ENCODE peak calls at places on chromosomes 5 and 9, in seven cellular contexts. Q is HT-29; C is SJSA1; Y is effector CD4-positive, alpha-beta T cell; A is tibial artery; I is astrocyte of the spinal cord; F is LoVo. L is an unnamed sample.
A peak's percentile ranks its signal among the peaks of the same experiment; 100 is the strongest.

GRCh38 chr9:1051286-1052118 is 1.3 kb downstream of the DMRT2 start:
- DNase-seq in F (peak; percentile 9), Q (no peak), C (no peak), I (no peak), Y (no peak), A (no peak), L (peak; percentile 76)

GRCh38 chr9:72948906-72949582 is 3.8 kb downstream of the ALDH1A1 start:
- DNase-seq in C (no peak), F (no peak), Q (peak; percentile 30), Y (no peak), I (no peak), A (no peak), L (no peak)

GRCh38 chr5:132498152-132498551 is 7.6 kb upstream of the IRF1 start:
- DNase-seq in F (peak; percentile 20), A (peak; percentile 91), C (no peak), I (no peak), Q (no peak), Y (no peak), L (no peak)

GRCh38 chr5:66142417-66142816 is 1.7 kb upstream of the SREK1 start:
- DNase-seq in Y (no peak), C (no peak), F (no peak), Q (no peak), I (no peak), A (no peak), L (no peak)

GRCh38 chr5:79552984-79553383 is 39.0 kb upstream of the HOMER1 start:
- DNase-seq in A (no peak), Y (no peak), C (no peak), I (peak; percentile 12), Q (no peak), F (no peak), L (no peak)

GRCh38 chr9:7983361-7983974 is 183.9 kb upstream of the DMAC1 start:
- DNase-seq in F (no peak), I (no peak), A (no peak), Q (no peak), C (no peak), Y (no peak), L (no peak)

GRCh38 chr9:127738666-127739065 is 3.6 kb upstream of the TOR2A start:
- DNase-seq in I (no peak), F (no peak), Y (no peak), C (no peak), A (no peak), Q (no peak), L (no peak)

GRCh38 chr5:132475531-132475930 is 15.0 kb downstream of the IRF1 start:
- DNase-seq in A (peak; percentile 57), I (no peak), F (no peak), Q (no peak), Y (no peak), C (no peak), L (no peak)

GRCh38 chr5:5343581-5343980 is 78.9 kb upstream of the ICE1 start:
- DNase-seq in A (no peak), F (no peak), Y (no peak), Q (no peak), I (no peak), C (no peak), L (no peak)

GRCh38 chr5:78320461-78320860 is 26.0 kb upstream of the AP3B1 start:
- DNase-seq in A (no peak), F (peak; percentile 15), I (peak; percentile 45), Q (peak; percentile 25), C (no peak), Y (no peak), L (peak; percentile 56)

GRCh38 chr9:117409321-117409720 is 5.5 kb downstream of the ASTN2 start:
- DNase-seq in Q (no peak), F (no peak), Y (no peak), A (no peak), C (no peak), I (no peak), L (no peak)

GRCh38 chr9:104980039-104980654 is 52.2 kb upstream of the ABCA1 start:
- DNase-seq in Y (no peak), F (no peak), C (no peak), Q (no peak), I (peak; percentile 33), A (no peak), L (no peak)

GRCh38 chr5:87266914-87267573 is 639 bp upstream of the RASA1 start:
- DNase-seq in C (no peak), A (no peak), Q (no peak), Y (no peak), I (no peak), F (no peak), L (no peak)

GRCh38 chr5:40394715-40395114 is 285.0 kb upstream of the PTGER4 start:
- DNase-seq in Y (no peak), A (no peak), F (no peak), Q (no peak), C (no peak), I (no peak), L (no peak)

GRCh38 chr9:105449081-105449480 is 1.2 kb downstream of the FSD1L start:
- DNase-seq in F (no peak), I (peak; percentile 34), Q (no peak), C (no peak), Y (no peak), A (no peak), L (peak; percentile 77)

GRCh38 chr9:121498150-121498486 is 1.5 kb downstream of the GGTA1 start:
- DNase-seq in C (peak; percentile 22), Y (no peak), I (peak; percentile 73), F (peak; percentile 75), Q (peak; percentile 80), A (peak; percentile 86), L (peak; percentile 91)

GRCh38 chr5:134106991-134107701 is 7.3 kb upstream of the TCF7 start:
- DNase-seq in Y (no peak), F (no peak), C (no peak), Q (no peak), A (no peak), I (no peak), L (no peak)

GRCh38 chr5:171647043-171647899 is 138.3 kb upstream of the SMIM23 start:
- DNase-seq in Q (peak; percentile 71), I (peak; percentile 81), C (peak; percentile 96), Y (no peak), F (peak; percentile 16), A (no peak), L (peak; percentile 75)

GRCh38 chr9:113599647-113600476 is 136.3 kb downstream of the RGS3 start:
- DNase-seq in Y (no peak), Q (no peak), C (no peak), F (no peak), I (peak; percentile 87), A (peak; percentile 83), L (peak; percentile 38)

GRCh38 chr9:12813960-12814876 is 39.4 kb downstream of the LURAP1L start:
- DNase-seq in F (peak; percentile 93), Y (no peak), A (peak; percentile 81), C (peak; percentile 75), I (peak; percentile 99), Q (peak; percentile 92), L (peak; percentile 99)

GRCh38 chr5:107672212-107673105 is 1.7 kb upstream of the EFNA5 start:
- DNase-seq in Y (no peak), A (peak; percentile 91), I (peak; percentile 95), F (peak; percentile 92), C (peak; percentile 65), Q (peak; percentile 94), L (peak; percentile 98)

GRCh38 chr5:66440202-66440680 is 156.0 kb upstream of the MAST4 start:
- DNase-seq in I (peak; percentile 23), A (no peak), Y (no peak), Q (no peak), C (peak; percentile 10), F (no peak), L (peak; percentile 78)

GRCh38 chr5:148840531-148840930 is 14.1 kb downstream of the ADRB2 start:
- DNase-seq in F (no peak), I (no peak), Q (no peak), C (no peak), Y (no peak), A (no peak), L (no peak)

GRCh38 chr5:146060221-146060585 is 45.2 kb downstream of the PLAC8L1 start:
- DNase-seq in I (no peak), Y (no peak), Q (no peak), A (no peak), F (no peak), C (no peak), L (no peak)

GRCh38 chr5:179765400-179765799 is 28.4 kb upstream of the LTC4S start:
- DNase-seq in Y (no peak), F (no peak), I (peak; percentile 90), A (peak; percentile 79), C (peak; percentile 92), Q (no peak), L (peak; percentile 40)

GRCh38 chr5:179900206-179900605 is 7.5 kb downstream of the TBC1D9B start:
- DNase-seq in Q (no peak), I (no peak), C (no peak), Y (no peak), F (no peak), A (no peak), L (no peak)

GRCh38 chr5:5497132-5497748 is 74.8 kb downstream of the ICE1 start:
- DNase-seq in C (peak; percentile 37), Y (no peak), A (peak; percentile 72), Q (peak; percentile 44), F (no peak), I (peak; percentile 68), L (peak; percentile 61)

GRCh38 chr5:85441138-85441537 is 1056.5 kb upstream of the EDIL3 start:
- DNase-seq in C (no peak), A (no peak), Q (no peak), Y (no peak), F (no peak), I (no peak), L (no peak)

GRCh38 chr5:95619096-95619495 is 791 bp upstream of the GPR150 start:
- DNase-seq in F (no peak), Y (no peak), Q (no peak), I (no peak), C (no peak), A (no peak), L (no peak)

GRCh38 chr5:115898656-115899055 is 56.9 kb downstream of the AP3S1 start:
- DNase-seq in Y (no peak), A (no peak), I (peak; percentile 20), Q (no peak), F (no peak), C (peak; percentile 90), L (no peak)

GRCh38 chr5:148372883-148373282 is 10.9 kb upstream of the FBXO38 start:
- DNase-seq in Q (no peak), I (no peak), A (no peak), C (no peak), Y (no peak), F (no peak), L (no peak)

GRCh38 chr9:130199605-130200004 is 27.4 kb downstream of the NCS1 start:
- DNase-seq in Y (no peak), Q (no peak), I (peak; percentile 82), F (no peak), A (no peak), C (no peak), L (no peak)

L was measured in RKO.